ENCODE peak calls at places on chromosomes 2 and 18, in five cellular contexts. One of them, this sample, is unnamed.

GRCh38 chr2:37005118-37005868 is 39.0 kb upstream of the STRN start:
- DNase-seq in GM19239: peak
- DNase-seq in left lung: no peak
- DNase-seq in NCI-H510A treated with DMSO at 0.1 percent for 48 hours: peak
- DNase-seq in foreskin fibroblast: no peak
- DNase-seq in this sample: no peak

GRCh38 chr2:33441235-33441810 is 35.1 kb upstream of the RASGRP3 start:
- DNase-seq in GM19239: peak
- DNase-seq in left lung: no peak
- DNase-seq in foreskin fibroblast: peak
- DNase-seq in NCI-H510A treated with DMSO at 0.1 percent for 48 hours: no peak
- DNase-seq in this sample: no peak

GRCh38 chr2:28172114-28172898 is 220.4 kb upstream of the FOSL2 start:
- DNase-seq in foreskin fibroblast: no peak
- DNase-seq in NCI-H510A treated with DMSO at 0.1 percent for 48 hours: no peak
- DNase-seq in GM19239: no peak
- DNase-seq in left lung: no peak
- DNase-seq in this sample: no peak

GRCh38 chr18:68833756-68834155 is 35.9 kb downstream of the CCDC102B start:
- DNase-seq in GM19239: no peak
- DNase-seq in NCI-H510A treated with DMSO at 0.1 percent for 48 hours: no peak
- DNase-seq in foreskin fibroblast: no peak
- DNase-seq in left lung: no peak
- DNase-seq in this sample: no peak

GRCh38 chr18:47254341-47254939 is 3.0 kb upstream of the SKOR2 start:
- DNase-seq in foreskin fibroblast: no peak
- DNase-seq in NCI-H510A treated with DMSO at 0.1 percent for 48 hours: no peak
- DNase-seq in GM19239: no peak
- DNase-seq in left lung: peak
- DNase-seq in this sample: no peak

GRCh38 chr2:43267393-43267792 is 41.0 kb upstream of the ZFP36L2 start:
- DNase-seq in left lung: no peak
- DNase-seq in NCI-H510A treated with DMSO at 0.1 percent for 48 hours: no peak
- DNase-seq in foreskin fibroblast: no peak
- DNase-seq in GM19239: no peak
- DNase-seq in this sample: no peak

GRCh38 chr2:111702119-111702808 is 181.7 kb downstream of the ANAPC1 start:
- DNase-seq in NCI-H510A treated with DMSO at 0.1 percent for 48 hours: peak
- DNase-seq in foreskin fibroblast: peak
- DNase-seq in left lung: no peak
- DNase-seq in GM19239: no peak
- DNase-seq in this sample: no peak

GRCh38 chr2:234071664-234072063 is 21.2 kb downstream of the SPP2 start:
- DNase-seq in NCI-H510A treated with DMSO at 0.1 percent for 48 hours: no peak
- DNase-seq in GM19239: no peak
- DNase-seq in left lung: no peak
- DNase-seq in foreskin fibroblast: no peak
- DNase-seq in this sample: no peak

GRCh38 chr18:62480927-62481326 is 41.9 kb upstream of the ZCCHC2 start:
- DNase-seq in GM19239: no peak
- DNase-seq in NCI-H510A treated with DMSO at 0.1 percent for 48 hours: no peak
- DNase-seq in foreskin fibroblast: no peak
- DNase-seq in left lung: no peak
- DNase-seq in this sample: no peak

GRCh38 chr2:241627675-241628074 is 9.3 kb downstream of the THAP4 start:
- DNase-seq in GM19239: no peak
- DNase-seq in foreskin fibroblast: no peak
- DNase-seq in NCI-H510A treated with DMSO at 0.1 percent for 48 hours: no peak
- DNase-seq in left lung: no peak
- DNase-seq in this sample: no peak

GRCh38 chr2:188599140-188599539 is 307.5 kb downstream of the GULP1 start:
- DNase-seq in NCI-H510A treated with DMSO at 0.1 percent for 48 hours: no peak
- DNase-seq in GM19239: no peak
- DNase-seq in foreskin fibroblast: no peak
- DNase-seq in left lung: no peak
- DNase-seq in this sample: no peak

GRCh38 chr2:218605438-218605837 is 2.3 kb upstream of the PLCD4 start:
- DNase-seq in NCI-H510A treated with DMSO at 0.1 percent for 48 hours: no peak
- DNase-seq in foreskin fibroblast: peak
- DNase-seq in GM19239: no peak
- DNase-seq in left lung: no peak
- DNase-seq in this sample: no peak

This sample was measured in GOT3.